ENCODE peak calls at places on chromosomes 11 and 22, in eight cellular contexts. One of them, this sample, is unnamed. For H3K4me1 and H3K27me3, the result is how much of the 10 kb centered on the place peaks cover.

GRCh38 chr11:19957301-19957985 is 202.8 kb downstream of the DBX1 start:
- DNase-seq in CD8-positive, alpha-beta memory T cell: no peak
- DNase-seq in thoracic aorta: no peak
- DNase-seq in BE2C: no peak
- DNase-seq in sigmoid colon: no peak
- DNase-seq in transverse colon: no peak
- DNase-seq in neuronal stem cell: no peak
- DNase-seq in tibial artery: no peak
- DNase-seq in this sample: no peak

GRCh38 chr11:12864316-12865156 is 144.6 kb upstream of the RASSF10 start:
- DNase-seq in CD8-positive, alpha-beta memory T cell: no peak
- DNase-seq in thoracic aorta: no peak
- DNase-seq in BE2C: no peak
- DNase-seq in sigmoid colon: no peak
- DNase-seq in transverse colon: no peak
- DNase-seq in neuronal stem cell: peak
- DNase-seq in tibial artery: peak
- DNase-seq in this sample: no peak

GRCh38 chr22:50276143-50276542 is 6.0 kb upstream of the MAPK11 start:
- DNase-seq in CD8-positive, alpha-beta memory T cell: peak
- DNase-seq in thoracic aorta: no peak
- DNase-seq in BE2C: peak
- DNase-seq in sigmoid colon: peak
- DNase-seq in transverse colon: peak
- DNase-seq in neuronal stem cell: no peak
- DNase-seq in tibial artery: peak
- DNase-seq in this sample: peak

GRCh38 chr11:92384807-92385206 is 160.2 kb downstream of the FAT3 start:
- DNase-seq in CD8-positive, alpha-beta memory T cell: no peak
- DNase-seq in thoracic aorta: no peak
- DNase-seq in BE2C: no peak
- DNase-seq in sigmoid colon: no peak
- DNase-seq in transverse colon: no peak
- DNase-seq in neuronal stem cell: no peak
- DNase-seq in tibial artery: no peak
- DNase-seq in this sample: no peak

GRCh38 chr11:73322111-73322985 is 14.3 kb downstream of the ARHGEF17 start:
- DNase-seq in CD8-positive, alpha-beta memory T cell: no peak
- DNase-seq in thoracic aorta: no peak
- DNase-seq in BE2C: no peak
- DNase-seq in sigmoid colon: peak
- DNase-seq in transverse colon: no peak
- DNase-seq in neuronal stem cell: no peak
- DNase-seq in tibial artery: no peak
- DNase-seq in this sample: no peak

GRCh38 chr22:46012182-46012880 is 35.4 kb upstream of the WNT7B start:
- DNase-seq in CD8-positive, alpha-beta memory T cell: no peak
- DNase-seq in thoracic aorta: no peak
- DNase-seq in BE2C: peak
- DNase-seq in sigmoid colon: peak
- DNase-seq in transverse colon: peak
- DNase-seq in neuronal stem cell: no peak
- DNase-seq in tibial artery: no peak
- DNase-seq in this sample: no peak

GRCh38 chr11:130574740-130575139 is 126.3 kb downstream of the ADAMTS15 start:
- DNase-seq in CD8-positive, alpha-beta memory T cell: no peak
- DNase-seq in thoracic aorta: no peak
- DNase-seq in BE2C: no peak
- DNase-seq in sigmoid colon: no peak
- DNase-seq in transverse colon: no peak
- DNase-seq in neuronal stem cell: no peak
- DNase-seq in tibial artery: no peak
- DNase-seq in this sample: no peak

GRCh38 chr11:27201454-27202302 is 161.1 kb downstream of the BBOX1 start:
- DNase-seq in CD8-positive, alpha-beta memory T cell: no peak
- DNase-seq in thoracic aorta: peak
- DNase-seq in BE2C: peak
- DNase-seq in sigmoid colon: peak
- DNase-seq in transverse colon: peak
- DNase-seq in neuronal stem cell: no peak
- DNase-seq in tibial artery: no peak
- DNase-seq in this sample: peak

GRCh38 chr22:29093980-29094379 is 21.1 kb downstream of the KREMEN1 start:
- DNase-seq in CD8-positive, alpha-beta memory T cell: no peak
- DNase-seq in thoracic aorta: no peak
- DNase-seq in BE2C: no peak
- DNase-seq in sigmoid colon: no peak
- DNase-seq in transverse colon: no peak
- DNase-seq in neuronal stem cell: no peak
- DNase-seq in tibial artery: no peak
- DNase-seq in this sample: no peak

GRCh38 chr11:9030601-9031000 is 26.8 kb upstream of the NRIP3 start:
- DNase-seq in CD8-positive, alpha-beta memory T cell: no peak
- DNase-seq in thoracic aorta: no peak
- DNase-seq in BE2C: no peak
- DNase-seq in sigmoid colon: no peak
- DNase-seq in transverse colon: no peak
- DNase-seq in neuronal stem cell: no peak
- DNase-seq in tibial artery: no peak
- DNase-seq in this sample: no peak

GRCh38 chr11:126158054-126158791 is 53.2 kb downstream of the RPUSD4 start:
- DNase-seq in CD8-positive, alpha-beta memory T cell: no peak
- DNase-seq in thoracic aorta: no peak
- DNase-seq in BE2C: no peak
- DNase-seq in sigmoid colon: no peak
- DNase-seq in transverse colon: no peak
- DNase-seq in neuronal stem cell: no peak
- DNase-seq in tibial artery: no peak
- DNase-seq in this sample: no peak

GRCh38 chr22:27212617-27213177 is 555.3 kb downstream of the MIAT start:
- DNase-seq in CD8-positive, alpha-beta memory T cell: no peak
- DNase-seq in thoracic aorta: peak
- DNase-seq in BE2C: peak
- DNase-seq in sigmoid colon: peak
- DNase-seq in transverse colon: peak
- DNase-seq in neuronal stem cell: no peak
- DNase-seq in tibial artery: peak
- DNase-seq in this sample: no peak

GRCh38 chr11:19519912-19520641 is 192.6 kb upstream of the NAV2 start:
- DNase-seq in CD8-positive, alpha-beta memory T cell: no peak
- DNase-seq in thoracic aorta: no peak
- DNase-seq in BE2C: peak
- DNase-seq in sigmoid colon: no peak
- DNase-seq in transverse colon: no peak
- DNase-seq in neuronal stem cell: peak
- DNase-seq in tibial artery: no peak
- DNase-seq in this sample: no peak

GRCh38 chr11:27757953-27758352 is 57.7 kb upstream of the BDNF start:
- DNase-seq in CD8-positive, alpha-beta memory T cell: no peak
- DNase-seq in thoracic aorta: no peak
- DNase-seq in BE2C: no peak
- DNase-seq in sigmoid colon: no peak
- DNase-seq in transverse colon: no peak
- DNase-seq in neuronal stem cell: no peak
- DNase-seq in tibial artery: no peak
- DNase-seq in this sample: no peak

GRCh38 chr22:49260681-49261580 is 566.7 kb downstream of the BRD1 start:
- DNase-seq in CD8-positive, alpha-beta memory T cell: no peak
- DNase-seq in thoracic aorta: no peak
- DNase-seq in BE2C: no peak
- DNase-seq in sigmoid colon: no peak
- DNase-seq in transverse colon: no peak
- DNase-seq in neuronal stem cell: no peak
- DNase-seq in tibial artery: peak
- DNase-seq in this sample: no peak

GRCh38 chr11:120181446-120181992 is 29.3 kb upstream of the OAF start:
- DNase-seq in CD8-positive, alpha-beta memory T cell: no peak
- DNase-seq in thoracic aorta: no peak
- DNase-seq in BE2C: no peak
- DNase-seq in sigmoid colon: no peak
- DNase-seq in transverse colon: no peak
- DNase-seq in neuronal stem cell: no peak
- DNase-seq in tibial artery: peak
- DNase-seq in this sample: no peak

GRCh38 chr11:76610371-76610770 is 60.2 kb downstream of the LRRC32 start:
- DNase-seq in CD8-positive, alpha-beta memory T cell: no peak
- DNase-seq in thoracic aorta: no peak
- DNase-seq in BE2C: no peak
- DNase-seq in sigmoid colon: no peak
- DNase-seq in transverse colon: no peak
- DNase-seq in neuronal stem cell: no peak
- DNase-seq in tibial artery: peak
- DNase-seq in this sample: no peak

GRCh38 chr11:86041975-86042378 is 26.9 kb downstream of the PICALM start:
- DNase-seq in CD8-positive, alpha-beta memory T cell: peak
- DNase-seq in thoracic aorta: peak
- DNase-seq in BE2C: peak
- DNase-seq in sigmoid colon: peak
- DNase-seq in transverse colon: peak
- DNase-seq in neuronal stem cell: peak
- DNase-seq in tibial artery: no peak
- DNase-seq in this sample: no peak

GRCh38 chr11:114165326-114166230 is 106.1 kb downstream of the ZBTB16 start:
- DNase-seq in CD8-positive, alpha-beta memory T cell: no peak
- DNase-seq in thoracic aorta: no peak
- DNase-seq in BE2C: no peak
- DNase-seq in sigmoid colon: peak
- DNase-seq in transverse colon: peak
- DNase-seq in neuronal stem cell: no peak
- DNase-seq in tibial artery: peak
- DNase-seq in this sample: no peak

GRCh38 chr11:114162719-114163123 is 103.2 kb downstream of the ZBTB16 start:
- DNase-seq in CD8-positive, alpha-beta memory T cell: no peak
- DNase-seq in thoracic aorta: peak
- DNase-seq in BE2C: peak
- DNase-seq in sigmoid colon: peak
- DNase-seq in transverse colon: peak
- DNase-seq in neuronal stem cell: no peak
- DNase-seq in tibial artery: peak
- DNase-seq in this sample: peak

GRCh38 chr11:114164546-114164945 is 105.0 kb downstream of the ZBTB16 start:
- DNase-seq in CD8-positive, alpha-beta memory T cell: no peak
- DNase-seq in thoracic aorta: no peak
- DNase-seq in BE2C: no peak
- DNase-seq in sigmoid colon: peak
- DNase-seq in transverse colon: no peak
- DNase-seq in neuronal stem cell: no peak
- DNase-seq in tibial artery: no peak
- DNase-seq in this sample: no peak

GRCh38 chr11:114163231-114163631 is 103.7 kb downstream of the ZBTB16 start:
- DNase-seq in CD8-positive, alpha-beta memory T cell: no peak
- DNase-seq in thoracic aorta: no peak
- DNase-seq in BE2C: no peak
- DNase-seq in sigmoid colon: peak
- DNase-seq in transverse colon: no peak
- DNase-seq in neuronal stem cell: no peak
- DNase-seq in tibial artery: peak
- DNase-seq in this sample: no peak

DNA sequence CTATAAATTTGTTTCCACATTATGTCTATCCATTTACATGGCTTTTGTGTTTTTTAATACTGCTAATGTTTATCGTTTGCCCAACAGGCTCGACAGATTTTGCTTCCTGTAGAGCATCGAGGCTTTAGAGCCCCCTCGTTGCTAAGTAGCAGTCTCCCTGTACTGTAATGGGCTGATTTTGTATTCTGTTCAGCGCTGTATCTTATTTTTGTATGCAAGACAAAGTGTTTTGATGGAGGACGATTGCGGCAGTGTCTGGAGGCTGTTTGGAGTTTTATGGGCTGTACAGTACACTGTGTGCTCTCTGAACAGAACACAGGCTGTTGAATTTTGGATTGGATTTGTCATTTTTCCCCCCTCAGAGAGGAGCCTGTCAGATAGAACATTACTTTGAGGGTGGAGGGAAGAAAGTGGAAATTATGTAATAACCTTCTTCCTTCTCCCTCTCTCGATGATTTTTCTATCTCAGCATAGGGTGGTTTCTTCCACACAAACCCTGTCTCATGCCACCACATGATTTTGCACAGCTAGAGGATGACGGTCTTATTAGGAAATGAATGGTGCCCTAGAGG is 104.4 kb downstream of the ZBTB16 start:
- DNase-seq in CD8-positive, alpha-beta memory T cell: no peak
- DNase-seq in thoracic aorta: no peak
- DNase-seq in BE2C: no peak
- DNase-seq in sigmoid colon: peak
- DNase-seq in transverse colon: peak
- DNase-seq in neuronal stem cell: no peak
- DNase-seq in tibial artery: peak
- DNase-seq in this sample: no peak
- H3K4me1 ChIP-seq in CD8-positive, alpha-beta memory T cell: half or more
- H3K4me1 ChIP-seq in thoracic aorta: half or more
- H3K4me1 ChIP-seq in BE2C: under half
- H3K4me1 ChIP-seq in sigmoid colon: half or more
- H3K4me1 ChIP-seq in transverse colon: half or more
- H3K4me1 ChIP-seq in neuronal stem cell: under half
- H3K4me1 ChIP-seq in tibial artery: half or more
- H3K4me1 ChIP-seq in this sample: half or more

GRCh38 chr11:128691802-128692749 is 1.8 kb upstream of the FLI1 start:
- DNase-seq in CD8-positive, alpha-beta memory T cell: no peak
- DNase-seq in thoracic aorta: no peak
- DNase-seq in BE2C: no peak
- DNase-seq in sigmoid colon: no peak
- DNase-seq in transverse colon: no peak
- DNase-seq in neuronal stem cell: no peak
- DNase-seq in tibial artery: no peak
- DNase-seq in this sample: no peak
- H3K27me3 ChIP-seq in CD8-positive, alpha-beta memory T cell: under half
- H3K27me3 ChIP-seq in thoracic aorta: under half
- H3K27me3 ChIP-seq in BE2C: half or more
- H3K27me3 ChIP-seq in sigmoid colon: under half
- H3K27me3 ChIP-seq in transverse colon: half or more
- H3K27me3 ChIP-seq in neuronal stem cell: half or more
- H3K27me3 ChIP-seq in tibial artery: half or more
- H3K27me3 ChIP-seq in this sample: under half

DNA sequence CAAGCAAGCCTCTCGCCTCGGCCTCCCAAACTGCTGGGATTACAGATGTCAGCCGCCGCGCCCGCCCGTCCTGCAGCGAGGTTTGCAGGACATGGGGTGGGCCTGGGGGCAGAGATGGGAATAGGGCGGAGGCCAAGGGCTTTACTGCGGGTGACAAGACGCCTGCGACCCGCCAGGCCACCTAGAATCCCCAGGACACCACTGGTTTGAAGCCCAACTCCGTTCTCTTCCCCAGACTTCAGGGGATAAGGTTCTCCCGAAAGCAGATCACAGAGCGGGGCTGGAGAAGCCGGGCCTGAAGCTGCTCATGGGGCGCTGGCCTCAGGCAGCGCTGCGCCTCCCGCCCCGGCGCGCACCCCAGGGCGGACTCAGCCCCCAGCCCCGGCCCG is 354 bp downstream of the POLR2L start:
- DNase-seq in CD8-positive, alpha-beta memory T cell: no peak
- DNase-seq in thoracic aorta: no peak
- DNase-seq in BE2C: no peak
- DNase-seq in sigmoid colon: no peak
- DNase-seq in transverse colon: no peak
- DNase-seq in neuronal stem cell: no peak
- DNase-seq in tibial artery: no peak
- DNase-seq in this sample: no peak
- H3K4me1 ChIP-seq in CD8-positive, alpha-beta memory T cell: under half
- H3K4me1 ChIP-seq in thoracic aorta: under half
- H3K4me1 ChIP-seq in BE2C: under half
- H3K4me1 ChIP-seq in sigmoid colon: half or more
- H3K4me1 ChIP-seq in transverse colon: under half
- H3K4me1 ChIP-seq in neuronal stem cell: under half
- H3K4me1 ChIP-seq in tibial artery: half or more
- H3K4me1 ChIP-seq in this sample: under half

GRCh38 chr11:100095809-100096208 is 591.3 kb upstream of the ARHGAP42 start:
- DNase-seq in CD8-positive, alpha-beta memory T cell: no peak
- DNase-seq in thoracic aorta: no peak
- DNase-seq in BE2C: no peak
- DNase-seq in sigmoid colon: no peak
- DNase-seq in transverse colon: no peak
- DNase-seq in neuronal stem cell: no peak
- DNase-seq in tibial artery: no peak
- DNase-seq in this sample: no peak
- H3K27me3 ChIP-seq in CD8-positive, alpha-beta memory T cell: under half
- H3K27me3 ChIP-seq in thoracic aorta: under half
- H3K27me3 ChIP-seq in BE2C: under half
- H3K27me3 ChIP-seq in sigmoid colon: under half
- H3K27me3 ChIP-seq in transverse colon: under half
- H3K27me3 ChIP-seq in neuronal stem cell: under half
- H3K27me3 ChIP-seq in tibial artery: under half
- H3K27me3 ChIP-seq in this sample: under half